ENCODE peak calls at places on chromosomes 13 and 19, in seven cellular contexts. One of them, this sample, is unnamed.

GRCh38 chr13:73133536-73133935 is 74.7 kb downstream of the KLF5 start:
- DNase-seq in H1: no peak
- DNase-seq in HepG2: no peak
- DNase-seq in SK-N-SH: no peak
- DNase-seq in GM12878: no peak
- DNase-seq in GM12891: no peak
- DNase-seq in K562: no peak
- DNase-seq in this sample: no peak

GRCh38 chr13:50309872-50310594 is 294.8 kb downstream of the KCNRG start:
- DNase-seq in HepG2: peak; percentile 9
- DNase-seq in SK-N-SH: no peak
- DNase-seq in K562: no peak
- DNase-seq in GM12891: no peak
- DNase-seq in GM12878: no peak
- DNase-seq in H1: no peak
- DNase-seq in this sample: no peak

GRCh38 chr13:114071991-114072390 is 60.4 kb downstream of the RASA3 start:
- DNase-seq in GM12878: no peak
- DNase-seq in SK-N-SH: no peak
- DNase-seq in H1: no peak
- DNase-seq in HepG2: no peak
- DNase-seq in K562: no peak
- DNase-seq in GM12891: no peak
- DNase-seq in this sample: no peak

GRCh38 chr19:29002336-29002735 is 210.6 kb downstream of the UQCRFS1 start:
- DNase-seq in GM12878: no peak
- DNase-seq in SK-N-SH: no peak
- DNase-seq in K562: no peak
- DNase-seq in HepG2: no peak
- DNase-seq in H1: no peak
- DNase-seq in GM12891: no peak
- DNase-seq in this sample: no peak

GRCh38 chr13:90808838-90809237 is 538.6 kb upstream of the MIR17HG start:
- DNase-seq in K562: no peak
- DNase-seq in GM12878: no peak
- DNase-seq in SK-N-SH: no peak
- DNase-seq in HepG2: no peak
- DNase-seq in H1: no peak
- DNase-seq in GM12891: no peak
- DNase-seq in this sample: no peak

GRCh38 chr19:11843741-11844140 is 4.8 kb upstream of the ZNF439 start:
- DNase-seq in H1: no peak
- DNase-seq in GM12878: no peak
- DNase-seq in SK-N-SH: no peak
- DNase-seq in GM12891: no peak
- DNase-seq in K562: no peak
- DNase-seq in HepG2: no peak
- DNase-seq in this sample: no peak

GRCh38 chr13:34347784-34348573 is 530.0 kb downstream of the RFC3 start:
- DNase-seq in H1: no peak
- DNase-seq in GM12878: no peak
- DNase-seq in K562: no peak
- DNase-seq in SK-N-SH: no peak
- DNase-seq in HepG2: peak; percentile 5
- DNase-seq in GM12891: no peak
- DNase-seq in this sample: no peak

GRCh38 chr13:106186366-106187030 is 349.0 kb downstream of the EFNB2 start:
- DNase-seq in H1: no peak
- DNase-seq in K562: no peak
- DNase-seq in HepG2: no peak
- DNase-seq in GM12891: no peak
- DNase-seq in GM12878: no peak
- DNase-seq in SK-N-SH: no peak
- DNase-seq in this sample: no peak

GRCh38 chr19:19653597-19654147 is 9.8 kb downstream of the ATP13A1 start:
- DNase-seq in GM12878: no peak
- DNase-seq in HepG2: no peak
- DNase-seq in GM12891: peak; percentile 20
- DNase-seq in H1: no peak
- DNase-seq in K562: no peak
- DNase-seq in SK-N-SH: peak; percentile 32
- DNase-seq in this sample: peak; percentile 22

GRCh38 chr19:32442650-32443049 is 37.1 kb downstream of the DPY19L3 start:
- DNase-seq in H1: no peak
- DNase-seq in GM12891: no peak
- DNase-seq in K562: no peak
- DNase-seq in SK-N-SH: no peak
- DNase-seq in GM12878: no peak
- DNase-seq in HepG2: no peak
- DNase-seq in this sample: no peak

GRCh38 chr19:55685776-55686175 is 10.8 kb downstream of the EPN1 start:
- DNase-seq in GM12891: no peak
- DNase-seq in SK-N-SH: no peak
- DNase-seq in HepG2: no peak
- DNase-seq in H1: no peak
- DNase-seq in K562: no peak
- DNase-seq in GM12878: no peak
- DNase-seq in this sample: no peak

DNA sequence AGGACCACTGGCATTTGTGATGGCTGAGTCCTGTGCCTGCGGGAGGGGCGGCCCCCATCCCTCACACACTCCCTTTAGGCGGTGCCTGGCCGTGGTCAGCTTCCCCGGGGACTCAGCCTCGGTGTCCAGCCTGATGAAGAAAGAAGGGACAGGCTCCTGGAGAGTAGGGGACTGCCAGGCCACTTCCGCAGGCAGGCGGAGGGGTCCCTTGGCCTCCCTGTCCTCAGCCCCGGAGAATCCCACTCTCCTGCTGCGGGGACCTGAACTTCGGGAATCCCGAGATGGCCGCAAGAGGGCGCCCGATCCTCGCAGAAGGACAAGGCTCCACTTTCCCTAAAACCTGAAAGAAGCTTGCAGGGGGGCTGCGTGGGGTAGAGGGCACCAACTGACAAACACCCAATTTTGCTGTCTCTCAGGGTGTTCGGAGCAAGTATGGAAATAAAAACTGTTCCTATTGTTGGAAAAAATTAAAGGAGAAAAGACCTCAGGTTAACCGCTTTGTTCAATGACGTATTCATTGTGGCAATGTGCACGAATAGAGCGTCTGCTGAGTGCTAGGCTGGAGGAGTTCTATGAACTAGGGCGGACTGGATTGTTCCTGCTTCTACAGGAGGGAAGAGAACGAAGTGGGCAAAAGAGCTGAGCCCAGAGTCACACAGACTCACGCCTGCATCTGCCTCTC is 297.3 kb downstream of the ZNF536 start:
- DNase-seq in H1: no peak
- DNase-seq in SK-N-SH: peak; percentile 83
- DNase-seq in K562: peak; percentile 64
- DNase-seq in GM12878: no peak
- DNase-seq in HepG2: peak; percentile 30
- DNase-seq in GM12891: peak; percentile 23
- DNase-seq in this sample: peak; percentile 36
- TF ChIP-seq TAF1 in H1: no peak
- TF ChIP-seq TAF1 in SK-N-SH: no peak
- TF ChIP-seq TAF1 in K562: no peak
- TF ChIP-seq TAF1 in GM12878: no peak
- TF ChIP-seq TAF1 in HepG2: no peak
- TF ChIP-seq TAF1 in GM12891: no peak
- TF ChIP-seq TAF1 in this sample: no peak

DNA sequence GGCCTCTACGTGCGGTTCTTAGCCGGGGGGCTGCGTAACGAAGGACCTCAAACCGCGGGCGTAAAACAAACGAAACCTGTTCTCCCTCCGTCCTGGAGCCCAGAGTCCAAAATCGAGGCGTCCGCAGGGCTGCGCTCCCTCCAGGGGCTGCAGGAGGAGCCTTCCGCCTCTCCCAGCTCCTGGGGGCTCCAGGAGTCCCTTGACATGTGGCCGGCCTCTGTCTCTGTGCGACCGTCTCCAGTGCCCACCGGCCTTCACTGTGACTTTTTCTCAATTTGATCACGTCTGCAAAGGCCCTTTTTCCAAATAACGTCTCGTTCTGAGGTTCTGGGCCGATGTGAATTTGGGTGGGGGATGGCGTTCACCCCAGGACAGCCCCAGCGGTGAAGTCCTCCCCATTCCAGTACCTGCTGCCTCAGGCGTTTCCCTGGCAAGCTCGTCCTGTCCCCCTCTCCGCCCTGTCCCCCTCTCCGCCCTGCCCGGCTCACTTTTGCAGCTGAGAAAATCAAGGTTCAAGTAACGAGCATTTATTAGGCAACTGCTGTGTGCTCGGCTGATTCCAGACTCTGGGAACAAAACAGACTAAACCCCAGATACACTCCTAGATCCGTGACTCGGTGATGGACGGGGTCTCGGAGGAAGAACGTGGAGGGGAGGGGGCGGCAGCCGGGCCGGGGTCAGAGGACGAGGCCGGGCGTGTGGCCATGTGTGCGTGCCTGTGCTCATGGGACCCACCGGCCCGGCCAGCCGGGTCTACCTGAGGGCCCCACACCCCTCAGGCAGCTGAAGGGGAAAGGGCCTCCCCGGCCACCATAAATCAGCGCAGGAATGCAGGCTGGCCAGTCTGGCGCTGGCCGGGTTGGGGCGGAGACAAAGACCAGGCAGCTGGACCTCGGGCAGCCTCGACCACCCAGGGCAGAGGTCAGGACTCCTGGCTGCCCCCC is 28.1 kb upstream of the WDR18 start:
- DNase-seq in GM12891: no peak
- DNase-seq in SK-N-SH: no peak
- DNase-seq in K562: no peak
- DNase-seq in HepG2: no peak
- DNase-seq in GM12878: no peak
- DNase-seq in H1: no peak
- DNase-seq in this sample: no peak
- TF ChIP-seq TAF1 in GM12891: no peak
- TF ChIP-seq TAF1 in SK-N-SH: no peak
- TF ChIP-seq TAF1 in K562: no peak
- TF ChIP-seq TAF1 in HepG2: no peak
- TF ChIP-seq TAF1 in GM12878: no peak
- TF ChIP-seq TAF1 in H1: no peak
- TF ChIP-seq TAF1 in this sample: no peak

GRCh38 chr13:109684836-109685602 is 101.4 kb downstream of the IRS2 start:
- DNase-seq in SK-N-SH: no peak
- DNase-seq in GM12878: no peak
- DNase-seq in H1: no peak
- DNase-seq in GM12891: no peak
- DNase-seq in K562: no peak
- DNase-seq in HepG2: no peak
- DNase-seq in this sample: no peak
- TF ChIP-seq TAF1 in SK-N-SH: no peak
- TF ChIP-seq TAF1 in GM12878: no peak
- TF ChIP-seq TAF1 in H1: no peak
- TF ChIP-seq TAF1 in GM12891: no peak
- TF ChIP-seq TAF1 in K562: no peak
- TF ChIP-seq TAF1 in HepG2: no peak
- TF ChIP-seq TAF1 in this sample: no peak

GRCh38 chr13:110565296-110565695 is 3.8 kb upstream of the RAB20 start:
- DNase-seq in GM12878: no peak
- DNase-seq in HepG2: no peak
- DNase-seq in SK-N-SH: no peak
- DNase-seq in K562: no peak
- DNase-seq in GM12891: no peak
- DNase-seq in H1: no peak
- DNase-seq in this sample: no peak
- TF ChIP-seq TAF1 in GM12878: no peak
- TF ChIP-seq TAF1 in HepG2: no peak
- TF ChIP-seq TAF1 in SK-N-SH: no peak
- TF ChIP-seq TAF1 in K562: no peak
- TF ChIP-seq TAF1 in GM12891: no peak
- TF ChIP-seq TAF1 in H1: no peak
- TF ChIP-seq TAF1 in this sample: no peak

DNA sequence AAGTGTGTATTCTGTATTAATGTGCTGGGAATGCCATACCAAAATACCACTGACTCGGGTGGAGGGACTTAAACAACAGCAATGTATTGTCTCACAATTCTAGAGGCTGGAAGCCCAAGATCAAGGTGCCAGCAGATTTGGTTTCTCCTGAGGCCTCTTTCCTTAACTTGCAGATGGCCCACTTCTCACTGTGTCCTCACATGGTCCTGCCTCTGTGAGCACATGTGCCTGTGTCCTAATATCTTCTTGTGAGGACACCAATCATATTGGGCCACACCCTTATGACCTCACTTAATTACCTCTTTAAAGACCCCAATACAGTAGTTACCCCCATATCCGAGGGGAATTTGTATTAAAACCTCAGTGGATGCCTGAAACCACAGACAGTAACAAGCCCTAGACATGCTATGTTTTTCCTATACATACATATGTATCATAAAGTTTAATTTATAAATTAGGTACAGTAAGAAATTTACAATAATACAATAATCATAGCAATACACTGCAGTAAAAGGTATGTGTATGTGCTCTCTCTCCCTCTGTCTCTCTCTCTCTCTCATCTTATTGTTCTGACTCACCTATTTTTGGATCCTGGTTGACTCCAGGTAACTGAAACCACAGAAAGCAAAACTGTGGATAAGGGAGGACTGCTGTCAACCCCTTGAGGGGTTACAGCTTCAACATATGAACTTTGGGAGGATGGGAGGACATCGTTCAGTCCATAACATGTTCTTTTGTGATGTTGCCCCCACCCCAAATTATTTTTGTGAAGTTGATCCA is 174.3 kb downstream of the IRS2 start:
- DNase-seq in HepG2: no peak
- DNase-seq in GM12878: no peak
- DNase-seq in GM12891: no peak
- DNase-seq in K562: no peak
- DNase-seq in SK-N-SH: no peak
- DNase-seq in H1: no peak
- DNase-seq in this sample: no peak
- TF ChIP-seq TAF1 in HepG2: no peak
- TF ChIP-seq TAF1 in GM12878: no peak
- TF ChIP-seq TAF1 in GM12891: no peak
- TF ChIP-seq TAF1 in K562: no peak
- TF ChIP-seq TAF1 in SK-N-SH: no peak
- TF ChIP-seq TAF1 in H1: no peak
- TF ChIP-seq TAF1 in this sample: no peak

DNA sequence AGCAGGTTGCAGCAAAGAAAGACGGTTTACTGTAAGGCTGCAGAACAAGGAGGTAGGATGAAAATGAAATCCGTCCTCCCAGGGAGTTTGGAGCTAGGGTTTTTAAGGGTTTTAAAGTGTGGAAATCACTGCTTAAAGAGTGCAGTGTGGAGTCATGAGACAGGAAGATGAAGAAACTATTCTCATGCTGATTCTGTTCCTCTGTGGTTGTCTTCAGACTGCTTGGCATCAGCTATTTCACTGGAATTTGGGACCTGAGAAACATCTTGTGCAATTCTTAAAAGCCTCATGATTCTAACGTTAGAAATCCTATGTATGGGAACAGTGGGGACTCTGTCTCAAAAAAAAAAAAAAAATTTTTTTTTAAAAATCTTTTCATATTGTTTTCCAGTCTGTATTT is 11.4 kb downstream of the ZNF331 start:
- DNase-seq in GM12891: no peak
- DNase-seq in K562: no peak
- DNase-seq in HepG2: no peak
- DNase-seq in GM12878: no peak
- DNase-seq in H1: no peak
- DNase-seq in SK-N-SH: no peak
- DNase-seq in this sample: no peak
- TF ChIP-seq TAF1 in GM12891: no peak
- TF ChIP-seq TAF1 in K562: no peak
- TF ChIP-seq TAF1 in HepG2: no peak
- TF ChIP-seq TAF1 in GM12878: no peak
- TF ChIP-seq TAF1 in H1: no peak
- TF ChIP-seq TAF1 in SK-N-SH: no peak
- TF ChIP-seq TAF1 in this sample: no peak